ENCODE peak calls at places on chromosomes 1 and 21, in ten cellular contexts. One of them, this sample, is unnamed.

GRCh38 chr1:199550384-199551067 is 477.0 kb upstream of the NR5A2 start:
- DNase-seq in NCI-H1092 treated with DMSO at 0.1 percent for 48 hours: no peak
- DNase-seq in erythroblast: no peak
- DNase-seq in stimulated activated CD4-positive, alpha-beta T cell treated with anti-CD3 and anti-CD28 coated beads, Interleukin-12 subunit alpha, Interleukin-12 subunit beta, amount 100 ng/mL, for 48 hours: no peak
- DNase-seq in NCI-H1436: no peak
- DNase-seq in NCI-H187: no peak
- DNase-seq in D341Med: no peak
- DNase-seq in NCI-H2081: no peak
- DNase-seq in NCI-H345: no peak
- DNase-seq in NCI-H1417: no peak
- DNase-seq in this sample: peak; percentile 39

GRCh38 chr1:172002725-172003345 is 161.5 kb downstream of the DNM3 start:
- DNase-seq in NCI-H1092 treated with DMSO at 0.1 percent for 48 hours: peak; percentile 40
- DNase-seq in erythroblast: peak; percentile 62
- DNase-seq in stimulated activated CD4-positive, alpha-beta T cell treated with anti-CD3 and anti-CD28 coated beads, Interleukin-12 subunit alpha, Interleukin-12 subunit beta, amount 100 ng/mL, for 48 hours: no peak
- DNase-seq in NCI-H1436: peak; percentile 37
- DNase-seq in NCI-H187: peak; percentile 25
- DNase-seq in D341Med: peak; percentile 49
- DNase-seq in NCI-H2081: peak; percentile 52
- DNase-seq in NCI-H345: peak; percentile 33
- DNase-seq in NCI-H1417: peak; percentile 13
- DNase-seq in this sample: peak; percentile 45

GRCh38 chr1:233788687-233789086 is 115.8 kb upstream of the SLC35F3 start:
- DNase-seq in NCI-H1092 treated with DMSO at 0.1 percent for 48 hours: no peak
- DNase-seq in erythroblast: no peak
- DNase-seq in stimulated activated CD4-positive, alpha-beta T cell treated with anti-CD3 and anti-CD28 coated beads, Interleukin-12 subunit alpha, Interleukin-12 subunit beta, amount 100 ng/mL, for 48 hours: no peak
- DNase-seq in NCI-H1436: no peak
- DNase-seq in NCI-H187: no peak
- DNase-seq in D341Med: no peak
- DNase-seq in NCI-H2081: no peak
- DNase-seq in NCI-H345: no peak
- DNase-seq in NCI-H1417: no peak
- DNase-seq in this sample: no peak

GRCh38 chr1:84691139-84691783 is 1.0 kb upstream of the SSX2IP start:
- DNase-seq in NCI-H1092 treated with DMSO at 0.1 percent for 48 hours: no peak
- DNase-seq in erythroblast: peak; percentile 41
- DNase-seq in stimulated activated CD4-positive, alpha-beta T cell treated with anti-CD3 and anti-CD28 coated beads, Interleukin-12 subunit alpha, Interleukin-12 subunit beta, amount 100 ng/mL, for 48 hours: no peak
- DNase-seq in NCI-H1436: peak; percentile 3
- DNase-seq in NCI-H187: no peak
- DNase-seq in D341Med: no peak
- DNase-seq in NCI-H2081: no peak
- DNase-seq in NCI-H345: no peak
- DNase-seq in NCI-H1417: peak; percentile 67
- DNase-seq in this sample: no peak

GRCh38 chr1:12543747-12544146 is 74.3 kb downstream of the DHRS3 start:
- DNase-seq in NCI-H1092 treated with DMSO at 0.1 percent for 48 hours: no peak
- DNase-seq in erythroblast: no peak
- DNase-seq in stimulated activated CD4-positive, alpha-beta T cell treated with anti-CD3 and anti-CD28 coated beads, Interleukin-12 subunit alpha, Interleukin-12 subunit beta, amount 100 ng/mL, for 48 hours: no peak
- DNase-seq in NCI-H1436: no peak
- DNase-seq in NCI-H187: no peak
- DNase-seq in D341Med: no peak
- DNase-seq in NCI-H2081: no peak
- DNase-seq in NCI-H345: no peak
- DNase-seq in NCI-H1417: no peak
- DNase-seq in this sample: peak; percentile 74

GRCh38 chr1:96808186-96808585 is 86.6 kb downstream of the PTBP2 start:
- DNase-seq in NCI-H1092 treated with DMSO at 0.1 percent for 48 hours: no peak
- DNase-seq in erythroblast: no peak
- DNase-seq in stimulated activated CD4-positive, alpha-beta T cell treated with anti-CD3 and anti-CD28 coated beads, Interleukin-12 subunit alpha, Interleukin-12 subunit beta, amount 100 ng/mL, for 48 hours: no peak
- DNase-seq in NCI-H1436: peak; percentile 33
- DNase-seq in NCI-H187: no peak
- DNase-seq in D341Med: peak; percentile 25
- DNase-seq in NCI-H2081: no peak
- DNase-seq in NCI-H345: no peak
- DNase-seq in NCI-H1417: peak; percentile 7
- DNase-seq in this sample: no peak

GRCh38 chr1:26378088-26378878 is 5.7 kb upstream of the ZNF683 start:
- DNase-seq in NCI-H1092 treated with DMSO at 0.1 percent for 48 hours: no peak
- DNase-seq in erythroblast: peak; percentile 96
- DNase-seq in stimulated activated CD4-positive, alpha-beta T cell treated with anti-CD3 and anti-CD28 coated beads, Interleukin-12 subunit alpha, Interleukin-12 subunit beta, amount 100 ng/mL, for 48 hours: peak; percentile 57
- DNase-seq in NCI-H1436: no peak
- DNase-seq in NCI-H187: no peak
- DNase-seq in D341Med: no peak
- DNase-seq in NCI-H2081: no peak
- DNase-seq in NCI-H345: no peak
- DNase-seq in NCI-H1417: no peak
- DNase-seq in this sample: peak; percentile 34

GRCh38 chr1:203536981-203537455 is 43.1 kb downstream of the OPTC start:
- DNase-seq in NCI-H1092 treated with DMSO at 0.1 percent for 48 hours: no peak
- DNase-seq in erythroblast: no peak
- DNase-seq in stimulated activated CD4-positive, alpha-beta T cell treated with anti-CD3 and anti-CD28 coated beads, Interleukin-12 subunit alpha, Interleukin-12 subunit beta, amount 100 ng/mL, for 48 hours: no peak
- DNase-seq in NCI-H1436: no peak
- DNase-seq in NCI-H187: no peak
- DNase-seq in D341Med: no peak
- DNase-seq in NCI-H2081: no peak
- DNase-seq in NCI-H345: no peak
- DNase-seq in NCI-H1417: no peak
- DNase-seq in this sample: no peak

GRCh38 chr1:116680752-116681151 is 13.2 kb upstream of the IGSF3 start:
- DNase-seq in NCI-H1092 treated with DMSO at 0.1 percent for 48 hours: no peak
- DNase-seq in erythroblast: no peak
- DNase-seq in stimulated activated CD4-positive, alpha-beta T cell treated with anti-CD3 and anti-CD28 coated beads, Interleukin-12 subunit alpha, Interleukin-12 subunit beta, amount 100 ng/mL, for 48 hours: no peak
- DNase-seq in NCI-H1436: no peak
- DNase-seq in NCI-H187: no peak
- DNase-seq in D341Med: no peak
- DNase-seq in NCI-H2081: no peak
- DNase-seq in NCI-H345: no peak
- DNase-seq in NCI-H1417: no peak
- DNase-seq in this sample: no peak

GRCh38 chr21:44767834-44768831 is 33.5 kb downstream of the UBE2G2 start:
- DNase-seq in NCI-H1092 treated with DMSO at 0.1 percent for 48 hours: peak; percentile 65
- DNase-seq in erythroblast: no peak
- DNase-seq in stimulated activated CD4-positive, alpha-beta T cell treated with anti-CD3 and anti-CD28 coated beads, Interleukin-12 subunit alpha, Interleukin-12 subunit beta, amount 100 ng/mL, for 48 hours: no peak
- DNase-seq in NCI-H1436: no peak
- DNase-seq in NCI-H187: peak; percentile 68
- DNase-seq in D341Med: no peak
- DNase-seq in NCI-H2081: peak; percentile 49
- DNase-seq in NCI-H345: no peak
- DNase-seq in NCI-H1417: no peak
- DNase-seq in this sample: no peak

GRCh38 chr1:27821761-27822315 is 8.7 kb upstream of the PPP1R8 start:
- DNase-seq in NCI-H1092 treated with DMSO at 0.1 percent for 48 hours: no peak
- DNase-seq in erythroblast: no peak
- DNase-seq in stimulated activated CD4-positive, alpha-beta T cell treated with anti-CD3 and anti-CD28 coated beads, Interleukin-12 subunit alpha, Interleukin-12 subunit beta, amount 100 ng/mL, for 48 hours: no peak
- DNase-seq in NCI-H1436: no peak
- DNase-seq in NCI-H187: no peak
- DNase-seq in D341Med: no peak
- DNase-seq in NCI-H2081: no peak
- DNase-seq in NCI-H345: no peak
- DNase-seq in NCI-H1417: no peak
- DNase-seq in this sample: no peak

GRCh38 chr1:224539971-224540370 is 76.1 kb upstream of the CNIH3 start:
- DNase-seq in NCI-H1092 treated with DMSO at 0.1 percent for 48 hours: no peak
- DNase-seq in erythroblast: no peak
- DNase-seq in stimulated activated CD4-positive, alpha-beta T cell treated with anti-CD3 and anti-CD28 coated beads, Interleukin-12 subunit alpha, Interleukin-12 subunit beta, amount 100 ng/mL, for 48 hours: no peak
- DNase-seq in NCI-H1436: no peak
- DNase-seq in NCI-H187: no peak
- DNase-seq in D341Med: no peak
- DNase-seq in NCI-H2081: no peak
- DNase-seq in NCI-H345: no peak
- DNase-seq in NCI-H1417: no peak
- DNase-seq in this sample: no peak

GRCh38 chr1:164801791-164802572 is 243.0 kb downstream of the PBX1 start:
- DNase-seq in NCI-H1092 treated with DMSO at 0.1 percent for 48 hours: no peak
- DNase-seq in erythroblast: no peak
- DNase-seq in stimulated activated CD4-positive, alpha-beta T cell treated with anti-CD3 and anti-CD28 coated beads, Interleukin-12 subunit alpha, Interleukin-12 subunit beta, amount 100 ng/mL, for 48 hours: no peak
- DNase-seq in NCI-H1436: no peak
- DNase-seq in NCI-H187: no peak
- DNase-seq in D341Med: peak; percentile 72
- DNase-seq in NCI-H2081: no peak
- DNase-seq in NCI-H345: no peak
- DNase-seq in NCI-H1417: no peak
- DNase-seq in this sample: no peak

GRCh38 chr1:161185282-161185682 is 8.0 kb upstream of the B4GALT3 start:
- DNase-seq in NCI-H1092 treated with DMSO at 0.1 percent for 48 hours: peak; percentile 64
- DNase-seq in erythroblast: peak; percentile 34
- DNase-seq in stimulated activated CD4-positive, alpha-beta T cell treated with anti-CD3 and anti-CD28 coated beads, Interleukin-12 subunit alpha, Interleukin-12 subunit beta, amount 100 ng/mL, for 48 hours: peak; percentile 63
- DNase-seq in NCI-H1436: no peak
- DNase-seq in NCI-H187: no peak
- DNase-seq in D341Med: peak; percentile 88
- DNase-seq in NCI-H2081: peak; percentile 68
- DNase-seq in NCI-H345: no peak
- DNase-seq in NCI-H1417: no peak
- DNase-seq in this sample: no peak

GRCh38 chr21:39527664-39528381 is 76.1 kb downstream of the SH3BGR start:
- DNase-seq in NCI-H1092 treated with DMSO at 0.1 percent for 48 hours: peak; percentile 34
- DNase-seq in erythroblast: no peak
- DNase-seq in stimulated activated CD4-positive, alpha-beta T cell treated with anti-CD3 and anti-CD28 coated beads, Interleukin-12 subunit alpha, Interleukin-12 subunit beta, amount 100 ng/mL, for 48 hours: no peak
- DNase-seq in NCI-H1436: no peak
- DNase-seq in NCI-H187: no peak
- DNase-seq in D341Med: no peak
- DNase-seq in NCI-H2081: peak; percentile 22
- DNase-seq in NCI-H345: peak; percentile 86
- DNase-seq in NCI-H1417: peak; percentile 20
- DNase-seq in this sample: no peak

GRCh38 chr21:15152591-15152990 is 87.8 kb upstream of the NRIP1 start:
- DNase-seq in NCI-H1092 treated with DMSO at 0.1 percent for 48 hours: no peak
- DNase-seq in erythroblast: no peak
- DNase-seq in stimulated activated CD4-positive, alpha-beta T cell treated with anti-CD3 and anti-CD28 coated beads, Interleukin-12 subunit alpha, Interleukin-12 subunit beta, amount 100 ng/mL, for 48 hours: no peak
- DNase-seq in NCI-H1436: no peak
- DNase-seq in NCI-H187: no peak
- DNase-seq in D341Med: no peak
- DNase-seq in NCI-H2081: no peak
- DNase-seq in NCI-H345: no peak
- DNase-seq in NCI-H1417: no peak
- DNase-seq in this sample: no peak

GRCh38 chr1:172697463-172698100 is 38.7 kb downstream of the FASLG start:
- DNase-seq in NCI-H1092 treated with DMSO at 0.1 percent for 48 hours: no peak
- DNase-seq in erythroblast: no peak
- DNase-seq in stimulated activated CD4-positive, alpha-beta T cell treated with anti-CD3 and anti-CD28 coated beads, Interleukin-12 subunit alpha, Interleukin-12 subunit beta, amount 100 ng/mL, for 48 hours: no peak
- DNase-seq in NCI-H1436: no peak
- DNase-seq in NCI-H187: no peak
- DNase-seq in D341Med: no peak
- DNase-seq in NCI-H2081: no peak
- DNase-seq in NCI-H345: no peak
- DNase-seq in NCI-H1417: no peak
- DNase-seq in this sample: no peak

GRCh38 chr1:201806801-201807200 is 22.2 kb upstream of the IPO9 start:
- DNase-seq in NCI-H1092 treated with DMSO at 0.1 percent for 48 hours: no peak
- DNase-seq in erythroblast: no peak
- DNase-seq in stimulated activated CD4-positive, alpha-beta T cell treated with anti-CD3 and anti-CD28 coated beads, Interleukin-12 subunit alpha, Interleukin-12 subunit beta, amount 100 ng/mL, for 48 hours: no peak
- DNase-seq in NCI-H1436: no peak
- DNase-seq in NCI-H187: no peak
- DNase-seq in D341Med: no peak
- DNase-seq in NCI-H2081: no peak
- DNase-seq in NCI-H345: no peak
- DNase-seq in NCI-H1417: no peak
- DNase-seq in this sample: no peak

GRCh38 chr1:176552217-176552974 is 89.4 kb downstream of the PAPPA2 start:
- DNase-seq in NCI-H1092 treated with DMSO at 0.1 percent for 48 hours: no peak
- DNase-seq in erythroblast: no peak
- DNase-seq in stimulated activated CD4-positive, alpha-beta T cell treated with anti-CD3 and anti-CD28 coated beads, Interleukin-12 subunit alpha, Interleukin-12 subunit beta, amount 100 ng/mL, for 48 hours: no peak
- DNase-seq in NCI-H1436: no peak
- DNase-seq in NCI-H187: no peak
- DNase-seq in D341Med: no peak
- DNase-seq in NCI-H2081: no peak
- DNase-seq in NCI-H345: no peak
- DNase-seq in NCI-H1417: no peak
- DNase-seq in this sample: no peak

GRCh38 chr1:66676616-66677298 is 75.5 kb upstream of the DYNLT5 start:
- DNase-seq in NCI-H1092 treated with DMSO at 0.1 percent for 48 hours: no peak
- DNase-seq in erythroblast: no peak
- DNase-seq in stimulated activated CD4-positive, alpha-beta T cell treated with anti-CD3 and anti-CD28 coated beads, Interleukin-12 subunit alpha, Interleukin-12 subunit beta, amount 100 ng/mL, for 48 hours: no peak
- DNase-seq in NCI-H1436: no peak
- DNase-seq in NCI-H187: no peak
- DNase-seq in D341Med: no peak
- DNase-seq in NCI-H2081: no peak
- DNase-seq in NCI-H345: no peak
- DNase-seq in NCI-H1417: no peak
- DNase-seq in this sample: peak; percentile 55

GRCh38 chr1:168918860-168919741 is 187.4 kb upstream of the ATP1B1 start:
- DNase-seq in NCI-H1092 treated with DMSO at 0.1 percent for 48 hours: no peak
- DNase-seq in erythroblast: no peak
- DNase-seq in stimulated activated CD4-positive, alpha-beta T cell treated with anti-CD3 and anti-CD28 coated beads, Interleukin-12 subunit alpha, Interleukin-12 subunit beta, amount 100 ng/mL, for 48 hours: no peak
- DNase-seq in NCI-H1436: no peak
- DNase-seq in NCI-H187: no peak
- DNase-seq in D341Med: no peak
- DNase-seq in NCI-H2081: peak; percentile 9
- DNase-seq in NCI-H345: peak; percentile 19
- DNase-seq in NCI-H1417: no peak
- DNase-seq in this sample: no peak

GRCh38 chr1:76402128-76402527 is 327.6 kb downstream of the ST6GALNAC3 start:
- DNase-seq in NCI-H1092 treated with DMSO at 0.1 percent for 48 hours: no peak
- DNase-seq in erythroblast: no peak
- DNase-seq in stimulated activated CD4-positive, alpha-beta T cell treated with anti-CD3 and anti-CD28 coated beads, Interleukin-12 subunit alpha, Interleukin-12 subunit beta, amount 100 ng/mL, for 48 hours: no peak
- DNase-seq in NCI-H1436: no peak
- DNase-seq in NCI-H187: no peak
- DNase-seq in D341Med: no peak
- DNase-seq in NCI-H2081: no peak
- DNase-seq in NCI-H345: no peak
- DNase-seq in NCI-H1417: no peak
- DNase-seq in this sample: no peak

GRCh38 chr1:209584186-209584776 is 767 bp downstream of the CAMK1G start:
- DNase-seq in NCI-H1092 treated with DMSO at 0.1 percent for 48 hours: no peak
- DNase-seq in erythroblast: no peak
- DNase-seq in stimulated activated CD4-positive, alpha-beta T cell treated with anti-CD3 and anti-CD28 coated beads, Interleukin-12 subunit alpha, Interleukin-12 subunit beta, amount 100 ng/mL, for 48 hours: no peak
- DNase-seq in NCI-H1436: no peak
- DNase-seq in NCI-H187: no peak
- DNase-seq in D341Med: no peak
- DNase-seq in NCI-H2081: no peak
- DNase-seq in NCI-H345: no peak
- DNase-seq in NCI-H1417: no peak
- DNase-seq in this sample: no peak

GRCh38 chr1:109190189-109190588 is 23.5 kb upstream of the SARS1 start:
- DNase-seq in NCI-H1092 treated with DMSO at 0.1 percent for 48 hours: no peak
- DNase-seq in erythroblast: no peak
- DNase-seq in stimulated activated CD4-positive, alpha-beta T cell treated with anti-CD3 and anti-CD28 coated beads, Interleukin-12 subunit alpha, Interleukin-12 subunit beta, amount 100 ng/mL, for 48 hours: no peak
- DNase-seq in NCI-H1436: no peak
- DNase-seq in NCI-H187: no peak
- DNase-seq in D341Med: no peak
- DNase-seq in NCI-H2081: no peak
- DNase-seq in NCI-H345: no peak
- DNase-seq in NCI-H1417: no peak
- DNase-seq in this sample: no peak

GRCh38 chr1:241423541-241424479 is 66.8 kb upstream of the RGS7 start:
- DNase-seq in NCI-H1092 treated with DMSO at 0.1 percent for 48 hours: peak; percentile 80
- DNase-seq in erythroblast: peak; percentile 4
- DNase-seq in stimulated activated CD4-positive, alpha-beta T cell treated with anti-CD3 and anti-CD28 coated beads, Interleukin-12 subunit alpha, Interleukin-12 subunit beta, amount 100 ng/mL, for 48 hours: no peak
- DNase-seq in NCI-H1436: peak; percentile 64
- DNase-seq in NCI-H187: no peak
- DNase-seq in D341Med: peak; percentile 80
- DNase-seq in NCI-H2081: peak; percentile 80
- DNase-seq in NCI-H345: peak; percentile 74
- DNase-seq in NCI-H1417: peak; percentile 74
- DNase-seq in this sample: peak; percentile 47

GRCh38 chr1:15062479-15063099 is 91.0 kb upstream of the TMEM51 start:
- DNase-seq in NCI-H1092 treated with DMSO at 0.1 percent for 48 hours: no peak
- DNase-seq in erythroblast: peak; percentile 19
- DNase-seq in stimulated activated CD4-positive, alpha-beta T cell treated with anti-CD3 and anti-CD28 coated beads, Interleukin-12 subunit alpha, Interleukin-12 subunit beta, amount 100 ng/mL, for 48 hours: no peak
- DNase-seq in NCI-H1436: no peak
- DNase-seq in NCI-H187: no peak
- DNase-seq in D341Med: no peak
- DNase-seq in NCI-H2081: no peak
- DNase-seq in NCI-H345: no peak
- DNase-seq in NCI-H1417: no peak
- DNase-seq in this sample: no peak

This sample was measured in Caki2.